ENCODE peak calls at places on chromosomes 5 and 9, in four cellular contexts. B, M, S and X are unnamed samples.

GRCh38 chr5:41968153-41968723 is 43.2 kb downstream of the FBXO4 start:
- DNase-seq in B (no peak), M (no peak), S (no peak), X (no peak)

GRCh38 chr5:44809215-44809955 is 638 bp downstream of the MRPS30 start:
- DNase-seq in B (peak; percentile 79), M (peak; percentile 61), S (peak; percentile 57), X (peak; percentile 38)

GRCh38 chr9:114606068-114606467 is 5.0 kb upstream of the TMEM268 start:
- DNase-seq in B (no peak), M (no peak), S (no peak), X (no peak)

GRCh38 chr5:58828145-58828544 is 245.3 kb downstream of the RAB3C start:
- DNase-seq in B (no peak), M (no peak), S (no peak), X (no peak)

GRCh38 chr5:163809480-163809879 is 304.1 kb downstream of the MAT2B start:
- DNase-seq in B (no peak), M (no peak), S (no peak), X (no peak)

GRCh38 chr9:111766066-111766465 is 28.7 kb downstream of the SHOC1 start:
- DNase-seq in B (no peak), M (no peak), S (no peak), X (no peak)

GRCh38 chr5:154860123-154860522 is 1.7 kb downstream of the CNOT8 start:
- DNase-seq in B (no peak), M (no peak), S (no peak), X (peak; percentile 7)

GRCh38 chr5:88996366-88996765 is 113.4 kb upstream of the MEF2C start:
- DNase-seq in B (peak; percentile 15), M (no peak), S (no peak), X (no peak)

GRCh38 chr9:98038958-98039357 is 17.6 kb upstream of the NANS start:
- DNase-seq in B (no peak), M (no peak), S (no peak), X (no peak)

GRCh38 chr9:88716636-88717035 is 181.7 kb downstream of the NXNL2 start:
- DNase-seq in B (no peak), M (no peak), S (no peak), X (no peak)

GRCh38 chr9:101629624-101630023 is 34.9 kb upstream of the PPP3R2 start:
- DNase-seq in B (no peak), M (no peak), S (no peak), X (no peak)

GRCh38 chr5:34062419-34062818 is 19.4 kb upstream of the C1QTNF3 start:
- DNase-seq in B (no peak), M (no peak), S (no peak), X (no peak)

GRCh38 chr9:36892279-36892678 is 141.8 kb downstream of the PAX5 start:
- DNase-seq in B (peak; percentile 42), M (no peak), S (no peak), X (no peak)

GRCh38 chr5:180718810-180719453 is 20.9 kb downstream of the OR2Y1 start:
- DNase-seq in B (peak; percentile 57), M (peak; percentile 49), S (peak; percentile 29), X (no peak)

GRCh38 chr9:93642961-93643360 is 66.6 kb downstream of the PHF2 start:
- DNase-seq in B (no peak), M (no peak), S (no peak), X (no peak)

GRCh38 chr9:97737429-97737828 is 40.3 kb upstream of the XPA start:
- DNase-seq in B (no peak), M (no peak), S (peak; percentile 87), X (no peak)

GRCh38 chr9:82491604-82492003 is 503.0 kb downstream of the SPATA31D1 start:
- DNase-seq in B (no peak), M (no peak), S (no peak), X (no peak)

GRCh38 chr5:78544531-78545200 is 103.9 kb downstream of the LHFPL2 start:
- DNase-seq in B (no peak), M (no peak), S (peak; percentile 44), X (no peak)

GRCh38 chr9:70021026-70021571 is 22.5 kb upstream of the MAMDC2 start:
- DNase-seq in B (no peak), M (no peak), S (no peak), X (no peak)

GRCh38 chr5:1111727-1112289 is at the start of gene SLC12A7:
- DNase-seq in B (peak; percentile 79), M (peak; percentile 49), S (peak; percentile 91), X (no peak)

GRCh38 chr5:35855221-35855620 is 1.5 kb upstream of the IL7R start:
- DNase-seq in B (no peak), M (no peak), S (no peak), X (no peak)

GRCh38 chr9:89743216-89743575 is 138.4 kb downstream of the GADD45G start:
- DNase-seq in B (no peak), M (no peak), S (no peak), X (no peak)

GRCh38 chr5:40717281-40717680 is 37.6 kb downstream of the PTGER4 start:
- DNase-seq in B (no peak), M (no peak), S (no peak), X (no peak)

GRCh38 chr5:97986069-97986468 is 787.4 kb upstream of the RGMB start:
- DNase-seq in B (no peak), M (no peak), S (no peak), X (no peak)

GRCh38 chr5:132425975-132426524 is 56.5 kb downstream of the SLC22A5 start:
- DNase-seq in B (no peak), M (no peak), S (no peak), X (no peak)

GRCh38 chr5:166354277-166354676 is 1937.2 kb upstream of the WWC1 start:
- DNase-seq in B (no peak), M (no peak), S (no peak), X (no peak)

GRCh38 chr5:126002222-126002897 is 420.8 kb upstream of the GRAMD2B start:
- DNase-seq in B (peak; percentile 6), M (no peak), S (no peak), X (peak; percentile 33)

GRCh38 chr5:133249593-133249992 is 197.8 kb downstream of the HSPA4 start:
- DNase-seq in B (no peak), M (no peak), S (no peak), X (no peak)

GRCh38 chr5:133189881-133190280 is 138.1 kb downstream of the HSPA4 start:
- DNase-seq in B (no peak), M (no peak), S (no peak), X (no peak)

GRCh38 chr5:178336889-178337785 is 104.5 kb upstream of the PHYKPL start:
- DNase-seq in B (no peak), M (no peak), S (no peak), X (no peak)

GRCh38 chr5:134997015-134997414 is 29.3 kb downstream of the CATSPER3 start:
- DNase-seq in B (no peak), M (no peak), S (no peak), X (no peak)

GRCh38 chr5:116045821-116046220 is 13.5 kb downstream of the ARL14EPL start:
- DNase-seq in B (no peak), M (no peak), S (no peak), X (no peak)

GRCh38 chr9:119004618-119004990 is 364.6 kb downstream of the BRINP1 start:
- DNase-seq in B (peak; percentile 89), M (no peak), S (no peak), X (peak; percentile 87)

GRCh38 chr5:96350678-96351077 is 82.4 kb downstream of the PCSK1 start:
- DNase-seq in B (no peak), M (no peak), S (no peak), X (no peak)

GRCh38 chr9:100411472-100412270 is 15.3 kb upstream of the MSANTD3 start:
- DNase-seq in B (peak; percentile 87), M (peak; percentile 80), S (no peak), X (peak; percentile 84)

GRCh38 chr9:127180457-127181314 is 58.3 kb upstream of the ANGPTL2 start:
- DNase-seq in B (no peak), M (no peak), S (no peak), X (peak; percentile 8)

GRCh38 chr9:85200726-85201402 is 531.3 kb downstream of the NTRK2 start:
- DNase-seq in B (no peak), M (no peak), S (no peak), X (no peak)

GRCh38 chr9:76545191-76545590 is 86.2 kb downstream of the GCNT1 start:
- DNase-seq in B (no peak), M (no peak), S (no peak), X (no peak)

DNA sequence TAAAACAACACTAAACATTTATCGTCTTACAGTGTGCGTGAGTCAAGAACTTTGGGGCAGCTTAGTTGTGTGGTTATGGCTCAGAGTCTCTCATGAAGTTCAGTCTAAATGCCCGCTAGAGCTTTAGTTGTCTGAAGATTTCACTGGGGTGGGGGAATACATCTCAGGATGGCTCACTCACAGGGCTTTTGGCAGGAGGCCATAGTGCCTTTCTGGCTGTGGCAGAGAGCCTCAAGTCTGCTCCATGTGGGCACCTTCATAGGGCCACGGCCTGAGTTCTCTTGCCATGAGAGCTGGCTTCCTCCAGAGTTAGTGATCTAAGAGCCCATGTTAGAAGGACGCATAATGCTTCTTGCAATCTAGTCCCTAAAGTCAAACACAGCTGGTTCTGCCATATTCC is 258.8 kb upstream of the NUDT12 start:
- DNase-seq in B (no peak), M (no peak), S (no peak), X (no peak)
- H3K27ac ChIP-seq in B (no peak overlapping the region), M (no peak overlapping the region), S (no peak overlapping the region), X (no peak overlapping the region)

GRCh38 chr9:90933468-90933867 is 131.8 kb downstream of the SYK start:
- DNase-seq in B (no peak), M (no peak), S (no peak), X (no peak)
- H3K4me1 ChIP-seq in B (no peaks in the 10 kb centered on the region), M (no peaks in the 10 kb centered on the region), S (no peaks in the 10 kb centered on the region), X (no peaks in the 10 kb centered on the region)

GRCh38 chr9:123099042-123099441 is 65.6 kb downstream of the GPR21 start:
- DNase-seq in B (no peak), M (no peak), S (no peak), X (no peak)
- H3K27ac ChIP-seq in B (no peak overlapping the region), M (no peak overlapping the region), S (no peak overlapping the region), X (no peak overlapping the region)

GRCh38 chr9:16032799-16033198 is 480.0 kb downstream of the CCDC171 start:
- DNase-seq in B (peak; percentile 43), M (no peak), S (no peak), X (no peak)
- H3K4me1 ChIP-seq in B (no peaks in the 10 kb centered on the region), M (no peaks in the 10 kb centered on the region), S (no peaks in the 10 kb centered on the region), X (no peaks in the 10 kb centered on the region)

GRCh38 chr9:96168882-96169281 is 133.1 kb downstream of the HSD17B3 start:
- DNase-seq in B (no peak), M (no peak), S (no peak), X (no peak)
- H3K27ac ChIP-seq in B (no peak overlapping the region), M (no peak overlapping the region), S (no peak overlapping the region), X (no peak overlapping the region)

DNA sequence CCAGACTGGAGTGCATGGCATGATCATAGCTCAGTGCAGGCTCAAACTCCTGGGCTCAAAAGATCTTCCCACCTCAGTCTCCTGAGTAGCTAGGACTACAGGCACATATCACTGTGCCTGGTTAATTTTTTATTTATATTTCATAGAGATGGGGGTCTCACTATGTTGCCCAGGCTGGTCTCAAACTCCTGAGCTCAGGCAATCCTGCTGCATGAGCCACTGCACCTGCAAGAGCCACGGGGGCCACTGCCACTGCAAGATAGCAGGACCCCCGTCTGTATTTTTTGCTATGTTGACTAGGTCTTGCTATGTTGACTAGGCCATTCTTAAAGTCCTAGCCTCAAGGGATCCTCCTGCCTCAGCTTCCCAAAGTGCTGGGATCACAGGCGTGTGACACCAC is 6.5 kb downstream of the CYSTM1 start:
- DNase-seq in B (no peak), M (no peak), S (no peak), X (no peak)
- H3K4me1 ChIP-seq in B (peaks cover 18% of the 10 kb centered on the region), M (no peaks in the 10 kb centered on the region), S (peaks cover 78% of the 10 kb centered on the region), X (peaks cover 87% of the 10 kb centered on the region)